ENCODE peak calls at places on chromosomes 6 and 20, in nine cellular contexts. X, Q, R, A, O, N, Z, I and L are unnamed samples.

GRCh38 chr6:7589949-7590917 is at the start of gene SNRNP48:
- DNase-seq in X (peak), Q (peak), R (peak), A (peak), O (peak), N (peak), Z (peak), I (peak), L (peak)

GRCh38 chr6:73523434-73524123 is 2.7 kb upstream of the EEF1A1 start:
- DNase-seq in X (no peak), Q (no peak), R (no peak), A (no peak), O (peak), N (peak), Z (peak), I (peak), L (peak)

GRCh38 chr20:19462491-19462890 is 250.0 kb downstream of the SLC24A3 start:
- DNase-seq in X (no peak), Q (no peak), R (no peak), A (no peak), O (no peak), N (no peak), Z (no peak), I (no peak), L (no peak)

GRCh38 chr6:2695464-2696095 is 55.1 kb downstream of the MYLK4 start:
- DNase-seq in X (peak), Q (peak), R (no peak), A (no peak), O (no peak), N (peak), Z (peak), I (no peak), L (no peak)

GRCh38 chr6:161407581-161407980 is 133.7 kb upstream of the AGPAT4 start:
- DNase-seq in X (no peak), Q (peak), R (no peak), A (no peak), O (no peak), N (no peak), Z (no peak), I (no peak), L (no peak)

GRCh38 chr20:32678948-32679347 is 5.2 kb upstream of the C20orf203 start:
- DNase-seq in X (no peak), Q (peak), R (no peak), A (no peak), O (no peak), N (no peak), Z (no peak), I (no peak), L (no peak)

GRCh38 chr6:82006027-82006738 is 241.4 kb downstream of the IBTK start:
- DNase-seq in X (no peak), Q (no peak), R (no peak), A (no peak), O (no peak), N (no peak), Z (no peak), I (no peak), L (peak)

GRCh38 chr20:52313335-52313963 is 121.9 kb upstream of the ZFP64 start:
- DNase-seq in X (no peak), Q (peak), R (no peak), A (no peak), O (no peak), N (no peak), Z (no peak), I (no peak), L (no peak)

GRCh38 chr6:43940393-43941087 is 170.5 kb downstream of the VEGFA start:
- DNase-seq in X (no peak), Q (no peak), R (no peak), A (no peak), O (no peak), N (no peak), Z (no peak), I (no peak), L (peak)

GRCh38 chr6:44653761-44654218 is 266.3 kb downstream of the CDC5L start:
- DNase-seq in X (no peak), Q (no peak), R (no peak), A (no peak), O (no peak), N (no peak), Z (no peak), I (no peak), L (no peak)

GRCh38 chr6:152976749-152977148 is 6.1 kb downstream of the FBXO5 start:
- DNase-seq in X (no peak), Q (no peak), R (no peak), A (no peak), O (no peak), N (no peak), Z (no peak), I (no peak), L (no peak)

GRCh38 chr20:4689224-4689623 is 32.5 kb upstream of the PRND start:
- DNase-seq in X (no peak), Q (no peak), R (no peak), A (no peak), O (no peak), N (no peak), Z (no peak), I (no peak), L (no peak)

GRCh38 chr20:61476956-61477355 is 224.9 kb downstream of the CDH4 start:
- DNase-seq in X (no peak), Q (no peak), R (no peak), A (no peak), O (no peak), N (no peak), Z (no peak), I (no peak), L (no peak)

GRCh38 chr6:47135772-47136171 is 93.6 kb upstream of the ADGRF1 start:
- DNase-seq in X (peak), Q (peak), R (no peak), A (peak), O (no peak), N (no peak), Z (no peak), I (no peak), L (no peak)

GRCh38 chr6:21507811-21508210 is 85.7 kb upstream of the SOX4 start:
- DNase-seq in X (no peak), Q (no peak), R (no peak), A (no peak), O (no peak), N (no peak), Z (no peak), I (no peak), L (no peak)

GRCh38 chr6:55293116-55293515 is 34.2 kb upstream of the GFRAL start:
- DNase-seq in X (no peak), Q (peak), R (no peak), A (no peak), O (no peak), N (no peak), Z (peak), I (no peak), L (no peak)

GRCh38 chr6:46490425-46491200 is 636 bp downstream of the RCAN2 start:
- DNase-seq in X (no peak), Q (no peak), R (peak), A (no peak), O (no peak), N (peak), Z (peak), I (no peak), L (no peak)

GRCh38 chr20:25540273-25540672 is 45.1 kb downstream of the NINL start:
- DNase-seq in X (no peak), Q (no peak), R (no peak), A (no peak), O (no peak), N (no peak), Z (peak), I (no peak), L (no peak)

GRCh38 chr20:48006036-48006833 is 221.0 kb upstream of the SULF2 start:
- DNase-seq in X (no peak), Q (peak), R (no peak), A (no peak), O (no peak), N (no peak), Z (no peak), I (no peak), L (peak)

GRCh38 chr20:58650181-58650775 is 805 bp upstream of the STX16 start:
- DNase-seq in X (no peak), Q (no peak), R (no peak), A (no peak), O (no peak), N (peak), Z (peak), I (no peak), L (peak)

GRCh38 chr20:24831232-24831631 is 117.8 kb upstream of the CST7 start:
- DNase-seq in X (no peak), Q (no peak), R (no peak), A (no peak), O (no peak), N (no peak), Z (no peak), I (no peak), L (no peak)

GRCh38 chr20:5524886-5525285 is 208.1 kb upstream of the PROKR2 start:
- DNase-seq in X (no peak), Q (no peak), R (no peak), A (no peak), O (no peak), N (no peak), Z (no peak), I (no peak), L (no peak)

GRCh38 chr20:57332105-57333089 is 2.8 kb downstream of the SPO11 start:
- DNase-seq in X (no peak), Q (no peak), R (no peak), A (no peak), O (no peak), N (no peak), Z (no peak), I (no peak), L (no peak)

GRCh38 chr6:148508401-148509151 is 165.9 kb downstream of the SASH1 start:
- DNase-seq in X (peak), Q (peak), R (no peak), A (no peak), O (no peak), N (no peak), Z (no peak), I (no peak), L (no peak)

GRCh38 chr6:168585441-168585840 is 144.5 kb downstream of the SMOC2 start:
- DNase-seq in X (no peak), Q (no peak), R (no peak), A (no peak), O (no peak), N (no peak), Z (no peak), I (no peak), L (no peak)

GRCh38 chr6:68776382-68776781 is 141.3 kb downstream of the ADGRB3 start:
- DNase-seq in X (no peak), Q (no peak), R (no peak), A (no peak), O (no peak), N (no peak), Z (no peak), I (no peak), L (no peak)

GRCh38 chr20:31710423-31711250 is 12.0 kb downstream of the BCL2L1 start:
- DNase-seq in X (no peak), Q (no peak), R (no peak), A (no peak), O (no peak), N (no peak), Z (no peak), I (no peak), L (no peak)

GRCh38 chr20:36745927-36746659 is at the start of gene NDRG3:
- DNase-seq in X (peak), Q (peak), R (peak), A (peak), O (peak), N (peak), Z (peak), I (peak), L (peak)

GRCh38 chr20:46752639-46753235 is 43.3 kb downstream of the SLC2A10 start:
- DNase-seq in X (peak), Q (peak), R (peak), A (no peak), O (peak), N (peak), Z (peak), I (peak), L (peak)

GRCh38 chr6:159982726-159983506 is 14.0 kb downstream of the IGF2R start:
- DNase-seq in X (no peak), Q (no peak), R (no peak), A (no peak), O (no peak), N (no peak), Z (no peak), I (peak), L (peak)

GRCh38 chr6:149963212-149963461 is 606 bp upstream of the ULBP1 start:
- DNase-seq in X (no peak), Q (no peak), R (no peak), A (no peak), O (peak), N (peak), Z (no peak), I (peak), L (no peak)

GRCh38 chr20:4006640-4007039 is 8.7 kb downstream of the RNF24 start:
- DNase-seq in X (no peak), Q (no peak), R (peak), A (no peak), O (no peak), N (no peak), Z (no peak), I (no peak), L (no peak)

GRCh38 chr6:139099984-139100383 is 34.9 kb upstream of the HECA start:
- DNase-seq in X (no peak), Q (no peak), R (no peak), A (no peak), O (no peak), N (peak), Z (peak), I (no peak), L (no peak)

GRCh38 chr6:35071347-35071994 is 69.7 kb downstream of the TCP11 start:
- DNase-seq in X (no peak), Q (no peak), R (no peak), A (no peak), O (no peak), N (no peak), Z (no peak), I (no peak), L (no peak)

GRCh38 chr6:138525355-138525754 is 26.1 kb upstream of the NHSL1 start:
- DNase-seq in X (no peak), Q (no peak), R (no peak), A (no peak), O (no peak), N (no peak), Z (no peak), I (no peak), L (no peak)

GRCh38 chr6:53530346-53530745 is 14.6 kb downstream of the GCLC start:
- DNase-seq in X (no peak), Q (no peak), R (no peak), A (no peak), O (no peak), N (no peak), Z (no peak), I (no peak), L (no peak)